ENCODE peak calls at places on chromosome 14, in four cellular contexts. S, I, B and Q are unnamed samples.

GRCh38 chr14:100104523-100105300 is 39.5 kb downstream of the EVL start:
- DNase-seq in S (no peak), I (no peak), B (peak), Q (no peak)

GRCh38 chr14:38145142-38145541 is 62.6 kb upstream of the SSTR1 start:
- DNase-seq in B (no peak), I (no peak), S (no peak), Q (no peak)

GRCh38 chr14:77022219-77022852 is 6.2 kb downstream of the IRF2BPL start:
- DNase-seq in I (no peak), S (no peak), B (peak), Q (no peak)

GRCh38 chr14:95292660-95293425 is 26.9 kb downstream of the CLMN start:
- DNase-seq in I (no peak), S (no peak), B (no peak), Q (no peak)

GRCh38 chr14:68124885-68125731 is 305.5 kb downstream of the RAD51B start:
- DNase-seq in B (peak), I (no peak), S (no peak), Q (no peak)

GRCh38 chr14:78997811-78998210 is 827.6 kb downstream of the NRXN3 start:
- DNase-seq in B (no peak), I (no peak), S (no peak), Q (no peak)

GRCh38 chr14:76644875-76645518 is 116.3 kb upstream of the VASH1 start:
- DNase-seq in I (no peak), B (peak), S (no peak), Q (no peak)

GRCh38 chr14:66745078-66745477 is 237.1 kb downstream of the GPHN start:
- DNase-seq in I (no peak), S (no peak), B (no peak), Q (no peak)

GRCh38 chr14:54312166-54312801 is 84.5 kb upstream of the CDKN3 start:
- DNase-seq in I (no peak), S (no peak), B (no peak), Q (no peak)

GRCh38 chr14:24132061-24132685 is 1.7 kb downstream of the FITM1 start:
- DNase-seq in B (peak), S (no peak), I (peak), Q (peak)